ENCODE peak calls at places on chromosomes 4 and X, in six cellular contexts. One of them, this sample, is unnamed.

GRCh38 chr4:165600959-165601674 is 222.3 kb downstream of the CPE start:
- DNase-seq in activated T-cell treated with anti-CD3 and anti-CD28 coated beads, Interleukin-2, amount 50 U/mL, for 4 hours: no peak
- DNase-seq in amygdala: no peak
- DNase-seq in IMR-90: no peak
- DNase-seq in nephron progenitor cell: no peak
- DNase-seq in NCI-H345: no peak
- DNase-seq in this sample: no peak

GRCh38 chr4:134465417-134465816 is 263.8 kb upstream of the PABPC4L start:
- DNase-seq in activated T-cell treated with anti-CD3 and anti-CD28 coated beads, Interleukin-2, amount 50 U/mL, for 4 hours: no peak
- DNase-seq in amygdala: no peak
- DNase-seq in IMR-90: no peak
- DNase-seq in nephron progenitor cell: no peak
- DNase-seq in NCI-H345: no peak
- DNase-seq in this sample: no peak

GRCh38 chr4:103482893-103483292 is 236.9 kb downstream of the TACR3 start:
- DNase-seq in activated T-cell treated with anti-CD3 and anti-CD28 coated beads, Interleukin-2, amount 50 U/mL, for 4 hours: no peak
- DNase-seq in amygdala: no peak
- DNase-seq in IMR-90: no peak
- DNase-seq in nephron progenitor cell: no peak
- DNase-seq in NCI-H345: no peak
- DNase-seq in this sample: no peak

GRCh38 chrX:32839781-32840180 is 371.6 kb downstream of the DMD start:
- DNase-seq in activated T-cell treated with anti-CD3 and anti-CD28 coated beads, Interleukin-2, amount 50 U/mL, for 4 hours: no peak
- DNase-seq in amygdala: no peak
- DNase-seq in IMR-90: no peak
- DNase-seq in nephron progenitor cell: no peak
- DNase-seq in NCI-H345: no peak
- DNase-seq in this sample: no peak

GRCh38 chr4:101977096-101977495 is 186.6 kb downstream of the BANK1 start:
- DNase-seq in activated T-cell treated with anti-CD3 and anti-CD28 coated beads, Interleukin-2, amount 50 U/mL, for 4 hours: no peak
- DNase-seq in amygdala: no peak
- DNase-seq in IMR-90: peak
- DNase-seq in nephron progenitor cell: no peak
- DNase-seq in NCI-H345: no peak
- DNase-seq in this sample: peak

GRCh38 chr4:129231907-129232626 is 136.1 kb downstream of the C4orf33 start:
- DNase-seq in activated T-cell treated with anti-CD3 and anti-CD28 coated beads, Interleukin-2, amount 50 U/mL, for 4 hours: no peak
- DNase-seq in amygdala: no peak
- DNase-seq in IMR-90: no peak
- DNase-seq in nephron progenitor cell: no peak
- DNase-seq in NCI-H345: no peak
- DNase-seq in this sample: no peak

GRCh38 chrX:75156537-75156945 is 458 bp upstream of the ABCB7 start:
- DNase-seq in activated T-cell treated with anti-CD3 and anti-CD28 coated beads, Interleukin-2, amount 50 U/mL, for 4 hours: no peak
- DNase-seq in amygdala: no peak
- DNase-seq in IMR-90: peak
- DNase-seq in nephron progenitor cell: no peak
- DNase-seq in NCI-H345: no peak
- DNase-seq in this sample: peak

GRCh38 chr4:126821152-126821551 is 811.6 kb upstream of the INTU start:
- DNase-seq in activated T-cell treated with anti-CD3 and anti-CD28 coated beads, Interleukin-2, amount 50 U/mL, for 4 hours: no peak
- DNase-seq in amygdala: no peak
- DNase-seq in IMR-90: no peak
- DNase-seq in nephron progenitor cell: no peak
- DNase-seq in NCI-H345: no peak
- DNase-seq in this sample: no peak

GRCh38 chr4:172042714-172043114 is 229.5 kb downstream of the GALNTL6 start:
- DNase-seq in activated T-cell treated with anti-CD3 and anti-CD28 coated beads, Interleukin-2, amount 50 U/mL, for 4 hours: no peak
- DNase-seq in amygdala: no peak
- DNase-seq in IMR-90: no peak
- DNase-seq in nephron progenitor cell: no peak
- DNase-seq in NCI-H345: peak
- DNase-seq in this sample: peak

GRCh38 chr4:54098375-54098774 is 1.6 kb upstream of the GSX2 start:
- DNase-seq in activated T-cell treated with anti-CD3 and anti-CD28 coated beads, Interleukin-2, amount 50 U/mL, for 4 hours: no peak
- DNase-seq in amygdala: no peak
- DNase-seq in IMR-90: no peak
- DNase-seq in nephron progenitor cell: no peak
- DNase-seq in NCI-H345: no peak
- DNase-seq in this sample: no peak

GRCh38 chr4:39978904-39979303 is 1.2 kb upstream of the PDS5A start:
- DNase-seq in activated T-cell treated with anti-CD3 and anti-CD28 coated beads, Interleukin-2, amount 50 U/mL, for 4 hours: no peak
- DNase-seq in amygdala: no peak
- DNase-seq in IMR-90: no peak
- DNase-seq in nephron progenitor cell: no peak
- DNase-seq in NCI-H345: no peak
- DNase-seq in this sample: no peak

GRCh38 chr4:7166286-7166685 is 26.1 kb upstream of the SORCS2 start:
- DNase-seq in activated T-cell treated with anti-CD3 and anti-CD28 coated beads, Interleukin-2, amount 50 U/mL, for 4 hours: no peak
- DNase-seq in amygdala: no peak
- DNase-seq in IMR-90: no peak
- DNase-seq in nephron progenitor cell: no peak
- DNase-seq in NCI-H345: no peak
- DNase-seq in this sample: no peak

GRCh38 chrX:134026732-134027311 is 41.4 kb upstream of the GPC3 start:
- DNase-seq in activated T-cell treated with anti-CD3 and anti-CD28 coated beads, Interleukin-2, amount 50 U/mL, for 4 hours: no peak
- DNase-seq in amygdala: no peak
- DNase-seq in IMR-90: peak
- DNase-seq in nephron progenitor cell: peak
- DNase-seq in NCI-H345: peak
- DNase-seq in this sample: peak

GRCh38 chr4:152099555-152099954 is 338.7 kb upstream of the GATB start:
- DNase-seq in activated T-cell treated with anti-CD3 and anti-CD28 coated beads, Interleukin-2, amount 50 U/mL, for 4 hours: no peak
- DNase-seq in amygdala: no peak
- DNase-seq in IMR-90: no peak
- DNase-seq in nephron progenitor cell: no peak
- DNase-seq in NCI-H345: no peak
- DNase-seq in this sample: no peak

GRCh38 chr4:152148057-152148456 is 387.2 kb upstream of the GATB start:
- DNase-seq in activated T-cell treated with anti-CD3 and anti-CD28 coated beads, Interleukin-2, amount 50 U/mL, for 4 hours: no peak
- DNase-seq in amygdala: no peak
- DNase-seq in IMR-90: no peak
- DNase-seq in nephron progenitor cell: no peak
- DNase-seq in NCI-H345: no peak
- DNase-seq in this sample: no peak

GRCh38 chr4:1060646-1061371 is 49.4 kb downstream of the FGFRL1 start:
- DNase-seq in activated T-cell treated with anti-CD3 and anti-CD28 coated beads, Interleukin-2, amount 50 U/mL, for 4 hours: no peak
- DNase-seq in amygdala: no peak
- DNase-seq in IMR-90: no peak
- DNase-seq in nephron progenitor cell: no peak
- DNase-seq in NCI-H345: no peak
- DNase-seq in this sample: no peak

GRCh38 chr4:150136036-150136435 is 57.8 kb downstream of the DCLK2 start:
- DNase-seq in activated T-cell treated with anti-CD3 and anti-CD28 coated beads, Interleukin-2, amount 50 U/mL, for 4 hours: no peak
- DNase-seq in amygdala: no peak
- DNase-seq in IMR-90: peak
- DNase-seq in nephron progenitor cell: no peak
- DNase-seq in NCI-H345: no peak
- DNase-seq in this sample: no peak

GRCh38 chr4:4950891-4951290 is 68.4 kb downstream of the CYTL1 start:
- DNase-seq in activated T-cell treated with anti-CD3 and anti-CD28 coated beads, Interleukin-2, amount 50 U/mL, for 4 hours: no peak
- DNase-seq in amygdala: peak
- DNase-seq in IMR-90: no peak
- DNase-seq in nephron progenitor cell: no peak
- DNase-seq in NCI-H345: no peak
- DNase-seq in this sample: no peak

GRCh38 chrX:20311505-20311904 is 44.8 kb upstream of the RPS6KA3 start:
- DNase-seq in activated T-cell treated with anti-CD3 and anti-CD28 coated beads, Interleukin-2, amount 50 U/mL, for 4 hours: no peak
- DNase-seq in amygdala: no peak
- DNase-seq in IMR-90: no peak
- DNase-seq in nephron progenitor cell: no peak
- DNase-seq in NCI-H345: no peak
- DNase-seq in this sample: no peak

GRCh38 chr4:21447320-21448055 is 501.1 kb downstream of the KCNIP4 start:
- DNase-seq in activated T-cell treated with anti-CD3 and anti-CD28 coated beads, Interleukin-2, amount 50 U/mL, for 4 hours: no peak
- DNase-seq in amygdala: no peak
- DNase-seq in IMR-90: no peak
- DNase-seq in nephron progenitor cell: no peak
- DNase-seq in NCI-H345: no peak
- DNase-seq in this sample: no peak

GRCh38 chr4:128862608-128863313 is 53.3 kb downstream of the JADE1 start:
- DNase-seq in activated T-cell treated with anti-CD3 and anti-CD28 coated beads, Interleukin-2, amount 50 U/mL, for 4 hours: peak
- DNase-seq in amygdala: peak
- DNase-seq in IMR-90: peak
- DNase-seq in nephron progenitor cell: peak
- DNase-seq in NCI-H345: no peak
- DNase-seq in this sample: no peak

GRCh38 chr4:137378393-137379290 is 153.7 kb downstream of the PCDH18 start:
- DNase-seq in activated T-cell treated with anti-CD3 and anti-CD28 coated beads, Interleukin-2, amount 50 U/mL, for 4 hours: no peak
- DNase-seq in amygdala: no peak
- DNase-seq in IMR-90: no peak
- DNase-seq in nephron progenitor cell: no peak
- DNase-seq in NCI-H345: no peak
- DNase-seq in this sample: no peak

GRCh38 chrX:41529221-41529620 is 82.1 kb downstream of the NYX start:
- DNase-seq in activated T-cell treated with anti-CD3 and anti-CD28 coated beads, Interleukin-2, amount 50 U/mL, for 4 hours: no peak
- DNase-seq in amygdala: no peak
- DNase-seq in IMR-90: no peak
- DNase-seq in nephron progenitor cell: no peak
- DNase-seq in NCI-H345: no peak
- DNase-seq in this sample: no peak

GRCh38 chr4:180134116-180134866 is 2108.9 kb upstream of the TENM3 start:
- DNase-seq in activated T-cell treated with anti-CD3 and anti-CD28 coated beads, Interleukin-2, amount 50 U/mL, for 4 hours: no peak
- DNase-seq in amygdala: no peak
- DNase-seq in IMR-90: no peak
- DNase-seq in nephron progenitor cell: peak
- DNase-seq in NCI-H345: no peak
- DNase-seq in this sample: no peak

GRCh38 chr4:156111706-156112105 is 158.0 kb upstream of the CTSO start:
- DNase-seq in activated T-cell treated with anti-CD3 and anti-CD28 coated beads, Interleukin-2, amount 50 U/mL, for 4 hours: no peak
- DNase-seq in amygdala: no peak
- DNase-seq in IMR-90: no peak
- DNase-seq in nephron progenitor cell: no peak
- DNase-seq in NCI-H345: no peak
- DNase-seq in this sample: no peak

GRCh38 chr4:4831825-4832224 is 27.6 kb upstream of the MSX1 start:
- DNase-seq in activated T-cell treated with anti-CD3 and anti-CD28 coated beads, Interleukin-2, amount 50 U/mL, for 4 hours: no peak
- DNase-seq in amygdala: no peak
- DNase-seq in IMR-90: no peak
- DNase-seq in nephron progenitor cell: no peak
- DNase-seq in NCI-H345: no peak
- DNase-seq in this sample: no peak

GRCh38 chr4:20046931-20047677 is 204.6 kb upstream of the SLIT2 start:
- DNase-seq in activated T-cell treated with anti-CD3 and anti-CD28 coated beads, Interleukin-2, amount 50 U/mL, for 4 hours: no peak
- DNase-seq in amygdala: no peak
- DNase-seq in IMR-90: peak
- DNase-seq in nephron progenitor cell: no peak
- DNase-seq in NCI-H345: no peak
- DNase-seq in this sample: peak

GRCh38 chr4:146244496-146244895 is 30.2 kb downstream of the REELD1 start:
- DNase-seq in activated T-cell treated with anti-CD3 and anti-CD28 coated beads, Interleukin-2, amount 50 U/mL, for 4 hours: no peak
- DNase-seq in amygdala: no peak
- DNase-seq in IMR-90: no peak
- DNase-seq in nephron progenitor cell: no peak
- DNase-seq in NCI-H345: no peak
- DNase-seq in this sample: no peak

This sample was measured in adipocyte.